ENCODE peak calls at places on chromosomes 16 and 17, in eight cellular contexts. One of them, this sample, is unnamed.

GRCh38 chr17:77325826-77326581 is 185.2 kb downstream of the SEC14L1 start:
- DNase-seq in A549: no peak
- DNase-seq in adipocyte: peak
- DNase-seq in HEK293T: peak
- DNase-seq in sciatic nerve: peak
- DNase-seq in AG04450: no peak
- DNase-seq in caudate nucleus: no peak
- DNase-seq in heart left ventricle: peak
- DNase-seq in this sample: peak

GRCh38 chr16:76946879-76947278 is 244.1 kb upstream of the MON1B start:
- DNase-seq in A549: peak
- DNase-seq in adipocyte: peak
- DNase-seq in HEK293T: no peak
- DNase-seq in sciatic nerve: no peak
- DNase-seq in AG04450: peak
- DNase-seq in caudate nucleus: no peak
- DNase-seq in heart left ventricle: no peak
- DNase-seq in this sample: peak

GRCh38 chr17:28827672-28828071 is 14.9 kb downstream of the FAM222B start:
- DNase-seq in A549: no peak
- DNase-seq in adipocyte: no peak
- DNase-seq in HEK293T: no peak
- DNase-seq in sciatic nerve: no peak
- DNase-seq in AG04450: no peak
- DNase-seq in caudate nucleus: no peak
- DNase-seq in heart left ventricle: no peak
- DNase-seq in this sample: no peak

GRCh38 chr16:85258616-85259015 is 146.3 kb upstream of the CIBAR2 start:
- DNase-seq in A549: no peak
- DNase-seq in adipocyte: no peak
- DNase-seq in HEK293T: no peak
- DNase-seq in sciatic nerve: no peak
- DNase-seq in AG04450: no peak
- DNase-seq in caudate nucleus: no peak
- DNase-seq in heart left ventricle: no peak
- DNase-seq in this sample: no peak

GRCh38 chr17:63405741-63406261 is 40.3 kb downstream of the CYB561 start:
- DNase-seq in A549: peak
- DNase-seq in adipocyte: peak
- DNase-seq in HEK293T: peak
- DNase-seq in sciatic nerve: no peak
- DNase-seq in AG04450: peak
- DNase-seq in caudate nucleus: no peak
- DNase-seq in heart left ventricle: no peak
- DNase-seq in this sample: peak

GRCh38 chr16:72946474-72947194 is 101.3 kb downstream of the ZFHX3 start:
- DNase-seq in A549: no peak
- DNase-seq in adipocyte: no peak
- DNase-seq in HEK293T: no peak
- DNase-seq in sciatic nerve: no peak
- DNase-seq in AG04450: no peak
- DNase-seq in caudate nucleus: no peak
- DNase-seq in heart left ventricle: peak
- DNase-seq in this sample: peak

GRCh38 chr17:51741447-51741846 is 417.1 kb downstream of the CA10 start:
- DNase-seq in A549: peak
- DNase-seq in adipocyte: no peak
- DNase-seq in HEK293T: no peak
- DNase-seq in sciatic nerve: no peak
- DNase-seq in AG04450: no peak
- DNase-seq in caudate nucleus: no peak
- DNase-seq in heart left ventricle: no peak
- DNase-seq in this sample: no peak

GRCh38 chr16:495127-495748 is 32.3 kb upstream of the CAPN15 start:
- DNase-seq in A549: peak
- DNase-seq in adipocyte: peak
- DNase-seq in HEK293T: peak
- DNase-seq in sciatic nerve: no peak
- DNase-seq in AG04450: peak
- DNase-seq in caudate nucleus: no peak
- DNase-seq in heart left ventricle: no peak
- DNase-seq in this sample: peak

This sample was measured in fibroblast of mammary gland.